ENCODE peak calls at places on chromosomes 16 and 17, in ten cellular contexts. J is adrenal gland; E is heart left ventricle; Z is naive thymus-derived CD8-positive, alpha-beta T cell; H is H7; B is NCI-H460; N is H4; F is memory B cell; V is NCI-H345; M is thoracic aorta. W is an unnamed sample.

GRCh38 chr17:19363460-19364035 is 1.0 kb upstream of the B9D1 start:
- DNase-seq in F (no peak), M (no peak), B (no peak), J (no peak), Z (no peak), N (no peak), E (peak; percentile 24), V (no peak), H (no peak), W (no peak)

GRCh38 chr16:11706180-11706742 is 36.4 kb downstream of the TXNDC11 start:
- DNase-seq in F (no peak), H (no peak), Z (no peak), J (no peak), V (no peak), E (peak; percentile 59), B (no peak), N (no peak), M (no peak), W (no peak)

GRCh38 chr17:76075364-76076099 is 951 bp downstream of the GALR2 start:
- DNase-seq in B (peak; percentile 26), H (peak; percentile 89), F (no peak), N (no peak), M (no peak), E (no peak), J (no peak), Z (no peak), V (peak; percentile 24), W (peak; percentile 60)

GRCh38 chr17:15236281-15237105 is 28.6 kb downstream of the PMP22 start:
- DNase-seq in V (no peak), E (no peak), J (no peak), M (no peak), H (no peak), Z (no peak), F (no peak), N (no peak), B (no peak), W (no peak)

GRCh38 chr17:48333034-48333491 is 97.0 kb downstream of the SKAP1 start:
- DNase-seq in J (no peak), B (no peak), N (no peak), V (no peak), E (no peak), F (no peak), H (no peak), M (no peak), Z (no peak), W (no peak)

GRCh38 chr17:61230972-61231820 is 168.4 kb upstream of the TBX2 start:
- DNase-seq in N (no peak), E (no peak), B (no peak), V (no peak), F (no peak), Z (no peak), M (no peak), J (no peak), H (no peak), W (no peak)

GRCh38 chr16:1494129-1494640 is 1.0 kb downstream of the TELO2 start:
- DNase-seq in V (no peak), F (no peak), B (peak; percentile 53), J (peak; percentile 85), E (peak; percentile 80), N (no peak), H (peak; percentile 86), Z (no peak), M (no peak), W (peak; percentile 67)

GRCh38 chr16:88985521-88985920 is 8.5 kb upstream of the CBFA2T3 start:
- DNase-seq in N (no peak), V (no peak), Z (no peak), B (no peak), M (no peak), H (no peak), J (no peak), F (no peak), E (no peak), W (no peak)

GRCh38 chr16:82603784-82604411 is 22.9 kb upstream of the CDH13 start:
- DNase-seq in Z (no peak), N (peak; percentile 45), H (peak; percentile 42), J (peak; percentile 62), V (peak; percentile 15), E (peak; percentile 47), F (no peak), M (no peak), B (peak; percentile 54), W (peak; percentile 42)

GRCh38 chr17:39170558-39170957 is 4.6 kb upstream of the ARL5C start:
- DNase-seq in M (no peak), F (no peak), E (no peak), Z (no peak), N (no peak), J (no peak), H (no peak), V (no peak), B (no peak), W (no peak)

GRCh38 chr17:48595107-48595999 is 1.8 kb upstream of the HOXB5 start:
- DNase-seq in Z (no peak), N (no peak), F (no peak), V (no peak), B (no peak), J (no peak), E (no peak), H (peak; percentile 66), M (no peak), W (no peak)

GRCh38 chr16:19674485-19674884 is 43.5 kb downstream of the KNOP1 start:
- DNase-seq in N (no peak), H (no peak), M (no peak), B (no peak), V (no peak), F (no peak), J (no peak), Z (no peak), E (no peak), W (no peak)

GRCh38 chr16:30112197-30113030 is 923 bp downstream of the GDPD3 start:
- DNase-seq in M (no peak), J (peak; percentile 77), H (peak; percentile 95), Z (peak; percentile 48), V (peak; percentile 36), N (peak; percentile 56), E (peak; percentile 53), B (peak; percentile 49), F (peak; percentile 26), W (peak; percentile 91)

GRCh38 chr17:82023447-82024241 is 539 bp downstream of the LRRC45 start:
- DNase-seq in M (no peak), E (no peak), B (no peak), V (peak; percentile 53), H (peak; percentile 84), F (no peak), J (no peak), Z (peak; percentile 27), N (no peak), W (peak; percentile 45)

GRCh38 chr17:12053552-12053951 is 32.9 kb downstream of the MAP2K4 start:
- DNase-seq in M (no peak), J (no peak), F (no peak), H (no peak), E (no peak), Z (no peak), B (no peak), N (no peak), V (no peak), W (no peak)

GRCh38 chr17:260031-260791 is 78.8 kb upstream of the DOC2B start:
- DNase-seq in M (no peak), Z (no peak), B (no peak), F (no peak), E (peak; percentile 10), J (peak; percentile 38), N (no peak), H (peak; percentile 75), V (no peak), W (peak; percentile 44)